ENCODE peak calls at places on chromosomes 2 and 18, in six cellular contexts. I, R, K, B, C and F are unnamed samples.

GRCh38 chr2:54666131-54666637 is 57.3 kb upstream of the EML6 start:
- DNase-seq in I (no peak), R (no peak), K (no peak), B (peak; percentile 77), C (no peak), F (peak; percentile 64)

GRCh38 chr2:60405266-60405665 is 148.2 kb downstream of the BCL11A start:
- DNase-seq in I (no peak), R (no peak), K (no peak), B (no peak), C (no peak), F (no peak)

GRCh38 chr18:47545613-47546012 is 294.2 kb upstream of the SKOR2 start:
- DNase-seq in I (no peak), R (no peak), K (no peak), B (no peak), C (no peak), F (no peak)

GRCh38 chr2:20561703-20562454 is 89.0 kb downstream of the HS1BP3 start:
- DNase-seq in I (no peak), R (no peak), K (no peak), B (peak; percentile 87), C (no peak), F (peak; percentile 77)

GRCh38 chr2:26238301-26238958 is 6.0 kb downstream of the HADHA start:
- DNase-seq in I (no peak), R (no peak), K (no peak), B (no peak), C (no peak), F (no peak)

GRCh38 chr2:221124542-221125235 is 447.4 kb downstream of the EPHA4 start:
- DNase-seq in I (no peak), R (no peak), K (no peak), B (no peak), C (no peak), F (no peak)

GRCh38 chr2:43482974-43483373 is 112.9 kb downstream of the THADA start:
- DNase-seq in I (peak; percentile 10), R (no peak), K (no peak), B (no peak), C (no peak), F (peak; percentile 52)

GRCh38 chr2:186485576-186485870 is 537 bp upstream of the ZC3H15 start:
- DNase-seq in I (no peak), R (no peak), K (no peak), B (no peak), C (no peak), F (no peak)

GRCh38 chr2:72689579-72690170 is 136.2 kb downstream of the EXOC6B start:
- DNase-seq in I (no peak), R (no peak), K (no peak), B (no peak), C (no peak), F (no peak)

GRCh38 chr2:230129343-230129742 is 60.6 kb upstream of the SLC16A14 start:
- DNase-seq in I (no peak), R (no peak), K (no peak), B (no peak), C (no peak), F (no peak)

GRCh38 chr2:176188218-176188968 is at the start of gene HOXD1:
- DNase-seq in I (no peak), R (peak; percentile 64), K (peak; percentile 70), B (peak; percentile 83), C (no peak), F (no peak)

GRCh38 chr2:187008111-187008510 is 159.1 kb upstream of the ZSWIM2 start:
- DNase-seq in I (no peak), R (no peak), K (no peak), B (peak; percentile 3), C (no peak), F (peak; percentile 79)

GRCh38 chr2:52537588-52537987 is 1230.0 kb upstream of the CHAC2 start:
- DNase-seq in I (no peak), R (no peak), K (no peak), B (no peak), C (no peak), F (no peak)

GRCh38 chr18:70289351-70290330 is 796 bp downstream of the SOCS6 start:
- DNase-seq in I (peak; percentile 8), R (peak; percentile 8), K (peak; percentile 69), B (peak; percentile 30), C (no peak), F (no peak)

GRCh38 chr2:98786179-98786578 is 55.2 kb upstream of the MGAT4A start:
- DNase-seq in I (no peak), R (no peak), K (no peak), B (no peak), C (no peak), F (no peak)

GRCh38 chr2:144330951-144331651 is 188.8 kb downstream of the ZEB2 start:
- DNase-seq in I (no peak), R (peak; percentile 5), K (no peak), B (peak; percentile 2), C (no peak), F (no peak)

GRCh38 chr2:102037681-102038080 is 45.9 kb downstream of the IL1R2 start:
- DNase-seq in I (no peak), R (no peak), K (no peak), B (peak; percentile 68), C (no peak), F (peak; percentile 74)

GRCh38 chr2:21431078-21431477 is 307.3 kb downstream of the TDRD15 start:
- DNase-seq in I (no peak), R (no peak), K (no peak), B (no peak), C (no peak), F (no peak)

GRCh38 chr2:177084607-177085006 is 128.0 kb upstream of the HNRNPA3 start:
- DNase-seq in I (no peak), R (no peak), K (no peak), B (no peak), C (no peak), F (no peak)

GRCh38 chr2:150477347-150477746 is 10.1 kb downstream of the RND3 start:
- DNase-seq in I (no peak), R (no peak), K (no peak), B (no peak), C (no peak), F (no peak)

GRCh38 chr2:144999040-144999875 is 479.3 kb upstream of the ZEB2 start:
- DNase-seq in I (no peak), R (no peak), K (no peak), B (no peak), C (no peak), F (peak; percentile 46)

GRCh38 chr2:200862532-200863000 is 1.9 kb downstream of the CLK1 start:
- DNase-seq in I (peak; percentile 63), R (peak; percentile 25), K (no peak), B (peak; percentile 20), C (peak; percentile 56), F (peak; percentile 68)

GRCh38 chr18:35241523-35241804 is 630 bp downstream of the ZNF397 start:
- DNase-seq in I (no peak), R (no peak), K (no peak), B (no peak), C (no peak), F (no peak)

GRCh38 chr2:69926849-69927515 is 12.1 kb downstream of the MXD1 start:
- DNase-seq in I (no peak), R (no peak), K (no peak), B (no peak), C (no peak), F (no peak)

GRCh38 chr2:212863185-212863588 is 288.2 kb downstream of the IKZF2 start:
- DNase-seq in I (peak; percentile 23), R (peak; percentile 22), K (no peak), B (no peak), C (no peak), F (peak; percentile 12)

GRCh38 chr2:44649426-44649825 is 287.7 kb downstream of the CAMKMT start:
- DNase-seq in I (no peak), R (no peak), K (no peak), B (peak; percentile 18), C (no peak), F (no peak)

GRCh38 chr2:217616936-217617335 is 385.9 kb downstream of the TNS1 start:
- DNase-seq in I (no peak), R (no peak), K (no peak), B (peak; percentile 19), C (no peak), F (peak; percentile 33)

GRCh38 chr2:207928079-207928478 is 97.2 kb downstream of the PLEKHM3 start:
- DNase-seq in I (no peak), R (no peak), K (no peak), B (no peak), C (no peak), F (no peak)

GRCh38 chr2:39156107-39156506 is 35.3 kb upstream of the SOS1 start:
- DNase-seq in I (no peak), R (no peak), K (no peak), B (no peak), C (no peak), F (no peak)

GRCh38 chr18:4134691-4135090 is 320.4 kb downstream of the DLGAP1 start:
- DNase-seq in I (no peak), R (no peak), K (no peak), B (no peak), C (no peak), F (no peak)

GRCh38 chr2:46164581-46165301 is 132.5 kb upstream of the EPAS1 start:
- DNase-seq in I (no peak), R (no peak), K (no peak), B (peak; percentile 96), C (no peak), F (peak; percentile 93)

GRCh38 chr2:191635333-191636234 is 42.4 kb upstream of the NABP1 start:
- DNase-seq in I (no peak), R (no peak), K (no peak), B (peak; percentile 78), C (no peak), F (peak; percentile 76)

GRCh38 chr18:3124822-3125221 is 94.9 kb downstream of the MYOM1 start:
- DNase-seq in I (no peak), R (no peak), K (no peak), B (no peak), C (no peak), F (no peak)

GRCh38 chr2:61763605-61764034 is 90.2 kb downstream of the FAM161A start:
- DNase-seq in I (no peak), R (peak; percentile 79), K (peak; percentile 86), B (peak; percentile 69), C (no peak), F (peak; percentile 80)

GRCh38 chr2:172765664-172766063 is 30.0 kb downstream of the RAPGEF4 start:
- DNase-seq in I (no peak), R (no peak), K (no peak), B (no peak), C (no peak), F (no peak)

GRCh38 chr2:73112913-73113633 is at the start of gene RAB11FIP5:
- DNase-seq in I (peak; percentile 87), R (peak; percentile 76), K (peak; percentile 89), B (peak; percentile 86), C (peak; percentile 77), F (peak; percentile 81)

GRCh38 chr18:2111456-2111855 is 459.8 kb downstream of the METTL4 start:
- DNase-seq in I (no peak), R (no peak), K (no peak), B (peak; percentile 13), C (no peak), F (peak; percentile 22)

GRCh38 chr2:118852605-118853128 is 5.2 kb upstream of the EN1 start:
- DNase-seq in I (peak; percentile 8), R (no peak), K (no peak), B (no peak), C (no peak), F (no peak)